ENCODE peak calls at places on chromosome 9, in nine cellular contexts. Q is HCT116, R is GM12891, S is tibial nerve, X is suprapubic skin, U is K562, N is adrenal gland, P is A549, K is NB4. W is an unnamed sample.

GRCh38 chr9:114910541-114910940 is 19.9 kb downstream of the TNFSF8 start:
- DNase-seq in R (no peak), N (no peak), S (no peak), Q (no peak), K (no peak), X (no peak), U (no peak), P (no peak), W (no peak)

GRCh38 chr9:35940474-35941467 is 17.2 kb downstream of the OR2S2 start:
- DNase-seq in S (no peak), R (no peak), K (no peak), N (no peak), P (no peak), X (no peak), U (no peak), Q (no peak), W (no peak)

GRCh38 chr9:109493648-109494047 is 4.5 kb downstream of the PTPN3 start:
- DNase-seq in R (no peak), P (no peak), U (no peak), X (no peak), N (no peak), K (no peak), S (no peak), Q (no peak), W (no peak)

GRCh38 chr9:125433461-125434001 is 171.9 kb downstream of the GAPVD1 start:
- DNase-seq in U (no peak), N (no peak), X (peak), Q (no peak), K (no peak), P (no peak), S (no peak), R (no peak), W (no peak)

GRCh38 chr9:90851444-90851843 is 49.8 kb downstream of the SYK start:
- DNase-seq in N (no peak), R (no peak), Q (no peak), K (no peak), S (no peak), X (no peak), P (no peak), U (no peak), W (no peak)

GRCh38 chr9:125959980-125960619 is 212.9 kb downstream of the PBX3 start:
- DNase-seq in R (no peak), S (no peak), X (no peak), K (no peak), N (no peak), U (no peak), P (no peak), Q (no peak), W (no peak)

GRCh38 chr9:113963914-113964739 is 88.0 kb downstream of the ZNF618 start:
- DNase-seq in X (no peak), Q (no peak), S (no peak), N (no peak), K (no peak), P (no peak), R (no peak), U (no peak), W (no peak)

GRCh38 chr9:81620009-81620405 is 69.3 kb downstream of the TLE1 start:
- DNase-seq in X (no peak), U (no peak), K (peak), P (no peak), R (no peak), Q (no peak), S (no peak), N (no peak), W (no peak)

GRCh38 chr9:20989923-20990341 is 41.5 kb downstream of the HACD4 start:
- DNase-seq in K (peak), N (peak), S (peak), R (no peak), P (no peak), Q (no peak), U (no peak), X (no peak), W (no peak)

GRCh38 chr9:68705636-68706578 is 867 bp downstream of the PIP5K1B start:
- DNase-seq in S (no peak), P (peak), X (no peak), K (peak), Q (no peak), R (no peak), U (peak), N (peak), W (peak)

GRCh38 chr9:79883073-79883645 is 311.4 kb downstream of the TLE4 start:
- DNase-seq in Q (no peak), X (no peak), K (peak), N (no peak), S (no peak), U (no peak), P (no peak), R (no peak), W (no peak)

GRCh38 chr9:14908221-14909206 is 1.7 kb downstream of the FREM1 start:
- DNase-seq in U (no peak), S (no peak), K (no peak), R (no peak), Q (no peak), P (no peak), X (no peak), N (no peak), W (no peak)

GRCh38 chr9:92425578-92425977 is 1.3 kb upstream of the OMD start:
- DNase-seq in K (no peak), U (no peak), R (no peak), S (no peak), N (no peak), P (no peak), X (no peak), Q (no peak), W (no peak)

GRCh38 chr9:124595743-124596142 is 88.5 kb upstream of the NR5A1 start:
- DNase-seq in Q (no peak), U (peak), S (no peak), X (no peak), P (no peak), R (no peak), K (no peak), N (no peak), W (no peak)

GRCh38 chr9:134644715-134645606 is 3.4 kb downstream of the COL5A1 start:
- DNase-seq in N (peak), Q (no peak), K (peak), X (peak), P (peak), U (peak), R (no peak), S (peak), W (no peak)
- TF ChIP-seq POLR2A in N (no peak), Q (no peak), K (no peak), X (no peak), P (no peak), U (no peak), R (no peak), S (no peak), W (no peak)

DNA sequence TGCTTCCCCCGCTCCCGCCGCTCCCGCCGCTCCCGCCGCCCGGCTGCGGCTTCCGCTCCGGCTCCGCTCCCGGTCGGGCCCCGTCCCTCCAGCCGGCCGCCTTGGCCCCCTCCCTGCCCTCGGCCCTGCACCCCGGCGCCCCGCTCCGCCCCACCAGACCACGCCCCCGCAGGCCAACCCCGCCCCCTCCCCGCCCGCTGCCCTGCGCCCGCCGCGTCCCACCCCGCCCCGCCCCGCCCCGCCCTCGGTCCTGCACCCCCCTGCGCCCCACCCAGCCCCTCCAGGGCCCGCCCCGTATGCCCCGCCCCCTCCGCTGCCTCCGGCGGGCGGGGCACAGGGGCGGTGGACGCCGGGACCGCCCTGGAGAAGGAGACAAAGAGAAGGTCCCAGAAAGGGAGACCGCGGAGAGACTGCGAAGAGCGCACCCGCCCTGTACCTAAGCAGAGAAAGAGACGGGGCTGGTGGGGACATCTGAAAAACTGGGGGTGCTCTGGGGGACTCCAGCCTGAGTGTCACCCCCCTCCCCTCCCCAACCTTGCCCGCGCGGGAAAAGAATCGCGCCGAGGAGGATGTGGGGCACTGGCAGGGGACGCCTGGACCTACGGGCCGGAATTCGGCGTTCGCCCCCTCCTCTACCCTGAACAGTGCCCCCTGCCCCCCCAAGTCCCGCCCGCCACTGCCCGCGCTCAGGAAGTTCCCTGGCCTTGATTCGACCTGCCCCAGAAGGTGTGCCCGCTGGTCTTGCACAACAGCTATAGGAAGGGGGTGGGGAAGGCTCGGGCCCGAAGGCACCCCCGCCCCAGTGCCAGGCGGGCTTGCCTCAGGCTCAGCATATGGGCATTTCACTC is 42.9 kb upstream of the STXBP1 start:
- DNase-seq in K (peak), X (no peak), R (peak), S (peak), P (peak), U (peak), N (peak), Q (no peak), W (peak)
- TF ChIP-seq POLR2A in K (peak), X (no peak), R (no peak), S (peak), P (peak), U (no peak), N (no peak), Q (no peak), W (peak)

GRCh38 chr9:86752727-86753126 is 194.6 kb downstream of the GAS1 start:
- DNase-seq in S (no peak), X (no peak), U (no peak), N (no peak), K (no peak), P (no peak), Q (no peak), R (no peak), W (no peak)
- TF ChIP-seq POLR2A in S (no peak), X (no peak), U (no peak), N (no peak), K (no peak), P (no peak), Q (no peak), R (no peak), W (no peak)

GRCh38 chr9:131679261-131680020 is 60.4 kb downstream of the RAPGEF1 start:
- DNase-seq in R (no peak), N (no peak), U (no peak), S (no peak), X (no peak), K (no peak), P (no peak), Q (no peak), W (no peak)

GRCh38 chr9:131676431-131676972 is 63.4 kb downstream of the RAPGEF1 start:
- DNase-seq in Q (no peak), S (no peak), K (no peak), P (no peak), X (no peak), R (no peak), U (no peak), N (no peak), W (no peak)

GRCh38 chr9:131677445-131678180 is 62.3 kb downstream of the RAPGEF1 start:
- DNase-seq in U (no peak), X (no peak), S (no peak), N (no peak), R (no peak), P (no peak), K (peak), Q (no peak), W (no peak)

GRCh38 chr9:131677051-131677444 is 62.8 kb downstream of the RAPGEF1 start:
- DNase-seq in Q (no peak), S (no peak), X (no peak), K (no peak), R (no peak), P (no peak), U (no peak), N (no peak), W (no peak)

GRCh38 chr9:131678499-131679111 is 61.3 kb downstream of the RAPGEF1 start:
- DNase-seq in R (peak), U (peak), X (no peak), S (peak), P (peak), N (peak), K (peak), Q (peak), W (peak)
- TF ChIP-seq POLR2A in R (peak), U (no peak), X (no peak), S (peak), P (no peak), N (no peak), K (no peak), Q (no peak), W (no peak)

DNA sequence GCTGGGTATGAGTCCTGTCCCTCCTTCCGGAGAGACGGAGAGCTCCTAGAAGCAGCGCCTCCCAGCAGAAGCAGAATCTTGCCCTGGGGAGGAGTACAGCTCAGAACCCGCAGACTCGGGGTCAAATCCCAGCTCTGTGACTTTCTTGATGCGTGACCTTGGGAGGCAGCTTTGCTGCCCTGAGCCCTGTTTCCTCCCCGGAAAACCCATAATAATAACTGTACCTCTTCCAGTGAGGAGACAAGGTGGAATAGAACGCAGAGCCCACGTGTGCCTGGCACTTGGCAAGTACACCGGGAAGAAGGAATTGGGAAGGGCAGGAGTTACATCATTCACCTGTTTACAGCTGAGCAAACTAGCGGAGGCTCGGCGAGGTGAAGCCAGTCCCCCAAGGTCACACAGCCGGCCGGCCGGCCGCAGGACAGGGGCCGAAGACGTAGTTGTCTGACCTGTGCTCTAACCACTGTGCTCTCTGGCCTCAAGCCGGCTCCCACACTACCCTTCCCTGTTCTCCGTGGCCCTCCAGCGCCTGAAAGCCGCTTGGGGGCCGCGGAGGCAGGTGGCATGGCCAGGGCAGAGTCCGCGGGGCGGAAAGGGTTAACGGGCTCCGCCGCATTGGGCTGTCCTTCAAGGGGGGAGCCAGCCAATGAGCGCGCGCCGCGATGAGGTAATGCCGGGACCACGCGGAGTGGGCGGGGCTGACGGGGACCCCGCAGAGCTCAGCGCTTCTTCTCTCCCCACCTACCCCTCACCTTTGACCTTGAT is 125.3 kb downstream of the C9orf50 start:
- DNase-seq in P (peak), X (peak), U (peak), K (peak), N (peak), Q (peak), S (peak), R (peak), W (peak)
- TF ChIP-seq POLR2A in P (no peak), X (no peak), U (peak), K (no peak), N (no peak), Q (no peak), S (peak), R (no peak), W (peak)

DNA sequence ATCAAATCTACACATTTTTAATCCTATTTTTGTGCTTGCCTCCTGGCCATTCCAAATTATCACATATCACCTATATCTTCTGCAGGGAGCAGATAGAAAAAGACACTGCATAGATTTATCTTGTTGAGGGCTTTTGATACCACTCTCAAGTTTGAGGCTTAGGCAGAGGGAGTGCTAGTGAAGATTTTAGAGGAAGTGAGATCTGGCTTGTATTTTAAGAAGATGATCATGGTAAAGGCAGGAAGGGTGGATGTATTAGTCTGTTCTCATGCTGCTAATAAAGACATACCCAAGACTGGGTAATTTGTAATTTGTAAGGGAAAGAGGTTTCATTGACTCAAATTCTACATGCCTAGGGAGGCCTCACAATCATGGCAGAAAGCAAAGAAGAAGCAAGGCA is 220.9 kb upstream of the TUT7 start:
- DNase-seq in P (no peak), S (no peak), R (no peak), Q (no peak), K (no peak), X (no peak), U (no peak), N (no peak), W (no peak)
- TF ChIP-seq POLR2A in P (no peak), S (no peak), R (no peak), Q (no peak), K (no peak), X (no peak), U (no peak), N (no peak), W (no peak)

DNA sequence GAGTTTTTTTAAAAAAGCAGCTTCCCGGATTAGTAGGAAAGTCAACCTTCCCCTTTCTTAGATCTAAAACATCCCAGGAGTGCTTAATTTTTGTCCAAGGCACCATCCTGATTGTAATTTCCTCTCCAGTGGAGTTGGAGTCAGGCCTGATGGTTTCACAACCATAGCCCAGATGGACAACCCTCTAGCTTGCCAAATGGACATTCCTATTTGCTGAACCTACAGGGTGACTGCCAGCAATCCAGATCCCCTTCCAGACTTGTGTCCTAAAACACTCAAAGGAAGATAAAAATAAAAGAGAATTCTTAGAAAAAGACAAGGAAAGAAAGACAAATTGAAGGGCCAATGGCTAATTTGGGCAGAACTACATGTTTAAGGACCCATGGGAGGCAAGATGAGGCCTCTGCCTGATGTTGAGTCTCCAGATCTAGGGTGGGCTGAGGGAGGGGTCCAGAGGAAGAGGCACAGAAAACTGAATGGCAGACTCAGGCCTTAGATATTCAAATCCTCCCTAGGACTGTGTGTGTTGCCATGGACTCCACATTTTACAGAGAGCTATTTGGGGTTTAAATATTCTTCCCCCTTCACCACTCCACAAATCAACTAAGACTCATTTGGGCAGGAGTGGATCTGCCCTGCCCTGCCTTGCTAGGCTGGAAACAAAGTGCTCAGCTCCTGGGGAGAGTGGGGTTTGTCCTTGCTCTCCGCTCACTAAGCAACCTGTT is 38.5 kb upstream of the SLC44A1 start:
- DNase-seq in R (no peak), U (no peak), Q (no peak), X (peak), S (peak), N (peak), P (no peak), K (no peak), W (no peak)
- TF ChIP-seq POLR2A in R (no peak), U (no peak), Q (no peak), X (no peak), S (no peak), N (no peak), P (no peak), K (no peak), W (no peak)

DNA sequence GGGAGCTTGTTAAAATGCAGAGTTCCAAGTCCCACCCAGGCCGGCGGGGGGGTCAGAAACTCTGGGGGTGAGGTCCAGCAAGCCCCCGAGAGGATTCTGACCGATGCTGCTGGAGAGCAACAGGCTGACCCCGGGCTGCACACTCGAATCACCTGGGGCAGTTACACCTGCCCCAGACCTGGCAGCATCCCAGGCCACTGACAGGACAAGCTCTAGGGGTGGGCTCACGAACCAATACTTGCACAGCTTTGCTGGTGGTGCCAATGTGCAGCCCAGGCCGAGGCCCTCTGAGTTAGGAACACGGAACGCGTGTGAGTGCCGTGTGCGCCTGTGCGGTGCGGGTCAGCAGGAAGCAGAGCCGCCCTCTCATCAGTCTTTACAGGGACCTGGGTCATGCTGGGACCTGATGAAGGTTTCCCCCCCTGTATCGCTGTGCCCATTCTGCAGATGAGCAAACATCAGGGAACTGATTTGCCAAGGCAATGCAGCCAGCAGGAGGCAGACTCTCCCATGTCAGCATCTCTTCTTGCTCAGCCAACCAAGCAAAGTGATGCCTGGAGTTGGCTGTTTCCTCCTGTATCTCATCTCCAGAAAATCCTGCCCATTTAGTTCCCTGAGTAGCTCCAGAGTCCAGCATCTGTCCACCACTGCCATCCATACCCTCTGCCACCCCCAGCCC is 16.3 kb downstream of the FAM163B start:
- DNase-seq in K (peak), R (no peak), P (no peak), N (no peak), Q (no peak), S (no peak), U (no peak), X (no peak), W (no peak)
- TF ChIP-seq POLR2A in K (no peak), R (no peak), P (no peak), N (no peak), Q (no peak), S (no peak), U (no peak), X (no peak), W (no peak)

GRCh38 chr9:2134391-2134790 is 119.2 kb downstream of the SMARCA2 start:
- DNase-seq in N (no peak), S (no peak), K (no peak), U (no peak), Q (no peak), X (no peak), P (no peak), R (no peak), W (no peak)
- TF ChIP-seq POLR2A in N (no peak), S (no peak), K (no peak), U (no peak), Q (no peak), X (no peak), P (no peak), R (no peak), W (no peak)